ENCODE peak calls at places on chromosomes 7 and 10, in five cellular contexts. O is NB4, P is astrocyte of the cerebellum, G is fibroblast of the aortic adventitia, L is GM12865. V is an unnamed sample.

GRCh38 chr7:155278921-155279320 is 18.8 kb upstream of the INSIG1 start:
- DNase-seq in G (no peak), O (no peak), L (no peak), P (no peak), V (no peak)

GRCh38 chr7:72161534-72161933 is 250.6 kb downstream of the CALN1 start:
- DNase-seq in G (no peak), O (peak), L (no peak), P (no peak), V (no peak)

GRCh38 chr10:86263209-86263608 is 103.4 kb downstream of the GRID1 start:
- DNase-seq in L (no peak), G (no peak), O (no peak), P (no peak), V (no peak)

GRCh38 chr10:114718386-114718785 is 60.3 kb upstream of the ABLIM1 start:
- DNase-seq in L (no peak), P (no peak), G (no peak), O (no peak), V (no peak)

GRCh38 chr7:151795168-151795754 is 81.7 kb downstream of the PRKAG2 start:
- DNase-seq in L (peak), G (no peak), O (no peak), P (no peak), V (no peak)

GRCh38 chr7:20650782-20651181 is 35.3 kb downstream of the ABCB5 start:
- DNase-seq in G (no peak), O (no peak), P (no peak), L (no peak), V (no peak)

GRCh38 chr7:34900891-34901493 is 136.3 kb downstream of the DPY19L1 start:
- DNase-seq in G (peak), P (no peak), O (peak), L (peak), V (no peak)

GRCh38 chr10:70222340-70222794 is 10.9 kb downstream of the PPA1 start:
- DNase-seq in O (peak), P (no peak), G (no peak), L (peak), V (no peak)

GRCh38 chr10:119896937-119897336 is 4.4 kb downstream of the SEC23IP start:
- DNase-seq in L (no peak), P (no peak), G (peak), O (no peak), V (no peak)

GRCh38 chr10:25206693-25207414 is 32.1 kb downstream of the GPR158 start:
- DNase-seq in L (no peak), G (no peak), O (no peak), P (no peak), V (no peak)

GRCh38 chr7:151382079-151382885 is 27.6 kb downstream of the WDR86 start:
- DNase-seq in G (no peak), L (no peak), O (no peak), P (no peak), V (no peak)

GRCh38 chr10:6473430-6473829 is 106.6 kb downstream of the PRKCQ start:
- DNase-seq in G (no peak), O (peak), P (no peak), L (peak), V (no peak)

GRCh38 chr10:92880233-92880861 is 32.0 kb downstream of the EXOC6 start:
- DNase-seq in O (peak), L (peak), G (peak), P (peak), V (no peak)

GRCh38 chr7:92461027-92462003 is 14.0 kb downstream of the GATAD1 start:
- DNase-seq in O (peak), G (peak), P (peak), L (peak), V (no peak)

GRCh38 chr10:38118072-38118807 is 24.1 kb downstream of the ZNF37A start:
- DNase-seq in G (peak), O (peak), P (no peak), L (peak), V (no peak)

GRCh38 chr10:6119423-6119822 is 30.6 kb downstream of the RBM17 start:
- DNase-seq in L (peak), P (no peak), O (no peak), G (no peak), V (no peak)

GRCh38 chr10:70680899-70681730 is 8.8 kb downstream of the ADAMTS14 start:
- DNase-seq in L (no peak), G (no peak), P (no peak), O (no peak), V (no peak)

GRCh38 chr7:151133986-151134742 is 33.3 kb downstream of the GBX1 start:
- DNase-seq in O (no peak), L (no peak), P (no peak), G (no peak), V (no peak)

GRCh38 chr10:70319183-70319582 is 35.4 kb upstream of the NPFFR1 start:
- DNase-seq in L (no peak), P (no peak), G (no peak), O (no peak), V (no peak)

DNA sequence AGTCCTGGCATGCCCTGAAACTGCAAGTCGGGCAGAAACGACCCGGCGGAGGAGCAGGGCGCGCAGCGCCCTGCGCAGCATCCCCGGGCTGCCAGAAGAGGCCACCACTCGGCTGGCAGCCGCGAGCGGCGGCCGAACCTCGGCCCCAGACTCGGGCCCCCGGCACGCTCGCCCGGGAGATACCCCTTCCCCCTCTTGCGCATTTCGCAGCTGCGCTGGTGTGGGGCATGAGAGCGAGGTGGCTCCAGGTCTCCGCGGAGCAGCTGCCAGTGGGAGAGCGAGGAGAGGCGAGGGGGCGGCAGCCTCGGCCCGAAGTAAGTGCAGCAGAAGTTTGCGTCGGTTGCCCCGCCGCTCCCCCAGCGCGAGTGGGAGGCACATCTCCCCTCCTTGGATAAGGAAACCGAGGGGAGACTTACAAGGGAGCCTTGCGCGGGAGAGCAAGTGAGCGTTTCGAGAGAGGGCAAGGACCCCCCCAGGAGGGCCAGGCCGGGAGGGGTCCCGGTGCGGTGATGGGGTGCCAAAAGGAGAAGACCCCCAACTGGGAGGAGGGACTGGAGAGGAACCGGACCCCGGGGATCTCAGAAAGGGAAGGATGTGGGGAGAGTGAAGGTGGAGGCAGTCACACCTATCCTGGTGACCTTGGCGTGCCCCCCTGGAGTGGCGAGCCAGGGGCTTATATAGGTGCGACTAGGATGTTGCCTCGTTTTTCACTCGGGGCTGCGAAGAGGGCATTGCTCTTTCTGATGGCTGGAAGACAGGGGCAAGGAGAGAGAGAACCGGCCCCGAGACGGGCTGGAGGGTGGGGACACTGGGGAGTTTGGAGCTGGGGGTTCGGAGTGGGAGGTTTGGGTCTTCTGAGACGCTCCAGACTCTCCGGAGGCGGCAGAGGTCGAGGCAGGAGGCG is 256.3 kb downstream of the OTUD1 start:
- DNase-seq in O (no peak), P (no peak), L (no peak), G (no peak), V (no peak)
- TF ChIP-seq CTCF in O (no peak), P (no peak), L (no peak), G (no peak), V (no peak)

DNA sequence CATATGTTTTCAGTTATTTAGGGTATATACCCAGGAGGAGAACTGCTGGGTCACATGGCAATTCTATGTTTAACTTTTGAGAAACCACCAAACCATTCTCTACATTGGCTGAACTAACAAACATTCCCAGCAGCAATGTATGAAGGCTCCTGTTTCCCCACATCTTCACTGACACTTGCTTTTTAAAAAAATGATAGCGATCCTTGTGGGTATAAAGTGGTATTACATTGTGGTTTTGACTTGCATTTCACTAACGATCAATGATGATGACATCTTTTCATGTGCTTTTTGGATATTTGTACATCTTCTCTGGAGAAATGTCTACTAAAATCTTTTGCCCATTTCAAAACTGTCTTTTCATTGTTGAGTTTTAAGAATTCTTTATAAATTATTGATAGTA is 51.2 kb upstream of the ANAPC16 start:
- DNase-seq in G (no peak), O (peak), L (no peak), P (no peak), V (no peak)
- TF ChIP-seq CTCF in G (no peak), O (peak), L (no peak), P (no peak), V (no peak)

DNA sequence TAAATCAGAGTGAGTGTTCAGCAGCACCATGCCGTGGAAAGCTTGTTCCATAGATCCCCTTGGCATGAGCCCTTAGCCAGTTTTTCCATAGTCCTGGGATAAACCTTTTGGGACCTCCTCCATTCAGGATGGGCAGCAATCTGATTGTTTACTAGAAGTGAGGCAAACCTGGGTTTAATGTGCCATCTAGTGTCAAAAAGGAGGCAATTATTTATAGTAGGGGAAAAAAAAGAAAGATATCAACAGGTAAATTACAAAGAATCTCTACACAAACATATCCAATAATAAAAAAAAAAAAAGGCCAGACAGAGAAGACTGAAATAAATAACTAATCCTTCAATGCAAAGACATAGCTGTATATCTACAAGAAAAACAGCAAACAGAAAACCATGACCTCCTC is 229.0 kb upstream of the STK17A start:
- DNase-seq in O (no peak), G (no peak), P (no peak), L (no peak), V (no peak)
- TF ChIP-seq CTCF in O (no peak), G (no peak), P (no peak), L (no peak), V (no peak)

GRCh38 chr7:94888542-94888941 is 18.9 kb upstream of the PPP1R9A start:
- DNase-seq in L (peak), O (no peak), P (no peak), G (no peak), V (no peak)
- TF ChIP-seq CTCF in L (no peak), O (no peak), P (peak), G (no peak), V (no peak)

GRCh38 chr10:81838950-81839349 is 36.0 kb upstream of the NRG3 start:
- DNase-seq in O (peak), P (no peak), G (no peak), L (no peak), V (no peak)
- TF ChIP-seq CTCF in O (peak), P (no peak), G (no peak), L (peak), V (no peak)

DNA sequence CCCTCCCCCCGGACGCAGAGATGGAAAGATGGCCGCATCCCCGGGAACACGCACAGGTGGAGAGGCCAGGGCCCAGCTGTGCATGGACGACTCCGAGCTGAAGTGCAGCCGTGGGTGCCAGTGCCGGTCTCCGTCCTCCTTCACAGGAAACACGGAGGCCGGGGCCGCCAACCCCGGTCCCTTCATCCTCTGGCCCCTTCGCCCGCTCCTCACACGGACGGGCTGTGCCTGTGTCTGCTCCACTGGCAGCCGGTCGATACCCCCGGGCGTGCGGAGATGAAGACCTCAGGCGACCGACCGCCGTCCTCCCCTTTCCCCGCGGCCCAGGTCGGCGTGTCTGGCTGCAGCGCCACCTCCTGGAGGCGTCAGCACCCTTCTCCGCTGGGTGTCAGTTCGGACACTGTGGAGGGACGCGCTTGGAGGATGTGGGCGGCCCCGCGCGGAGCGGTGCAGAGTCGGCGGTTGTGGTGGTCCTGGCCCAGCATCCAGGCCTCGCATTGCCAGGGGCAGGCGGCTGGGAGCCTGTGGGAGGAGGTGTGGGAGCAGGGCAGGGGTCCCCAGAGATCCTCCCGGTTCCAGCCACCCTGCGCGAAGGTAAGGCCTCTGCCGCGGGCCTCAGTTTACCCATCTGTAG is 9.9 kb downstream of the ZNF511 start:
- DNase-seq in P (no peak), L (peak), G (peak), O (peak), V (no peak)
- TF ChIP-seq CTCF in P (peak), L (peak), G (peak), O (peak), V (no peak)

DNA sequence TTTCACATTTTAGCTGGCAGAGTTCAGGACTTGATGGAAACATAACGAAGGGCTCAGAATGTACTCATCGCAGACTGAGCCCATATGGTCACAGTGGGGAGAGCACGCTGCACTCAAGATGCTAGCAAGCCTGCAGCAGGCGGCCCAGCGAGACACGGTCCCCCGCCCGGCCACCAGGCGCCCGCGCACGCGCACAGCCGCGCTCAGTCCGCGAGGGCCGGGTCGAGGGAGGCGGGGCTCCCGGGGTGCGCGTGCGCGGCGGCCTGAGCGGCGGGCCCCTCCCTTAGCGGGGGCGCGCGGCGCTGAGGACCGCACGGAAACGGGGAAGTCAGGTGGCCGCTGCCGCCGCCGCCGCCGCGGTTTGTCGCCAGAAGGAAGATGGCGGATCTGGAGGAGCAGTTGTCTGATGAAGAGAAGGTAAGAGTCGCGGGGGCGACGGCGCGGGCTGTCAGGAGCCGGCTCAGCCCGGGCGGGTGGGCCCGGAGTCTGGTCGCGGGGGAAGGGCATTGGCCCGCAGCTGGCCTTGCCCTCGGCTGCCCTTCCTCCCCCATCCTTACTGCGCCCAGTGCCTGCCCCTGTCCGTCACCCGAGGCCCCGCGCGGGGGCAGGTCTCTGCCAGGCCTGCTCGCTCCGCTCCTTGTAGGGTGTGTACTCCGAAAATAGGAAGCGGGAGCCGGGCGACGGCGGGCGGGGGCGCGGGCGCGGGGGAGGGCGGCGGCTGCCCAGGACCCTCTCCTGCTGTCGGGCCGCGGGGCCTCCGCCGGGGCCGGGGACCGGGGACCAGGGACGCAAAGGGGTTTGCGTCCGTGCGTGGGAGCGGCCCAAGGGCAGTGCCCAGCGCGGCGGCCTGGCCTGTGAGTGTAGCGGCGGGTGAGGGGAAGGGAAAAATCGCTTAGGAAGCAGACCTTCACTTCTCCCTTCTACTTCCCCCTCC is at the start of gene CAPZA2:
- DNase-seq in P (peak), G (peak), O (peak), L (peak), V (peak)
- TF ChIP-seq CTCF in P (peak), G (peak), O (no peak), L (peak), V (peak)

GRCh38 chr7:99543081-99543671 is 8.7 kb downstream of the FAM200A start:
- DNase-seq in G (no peak), P (no peak), L (no peak), O (no peak), V (no peak)
- TF ChIP-seq CTCF in G (no peak), P (no peak), L (no peak), O (no peak), V (no peak)

DNA sequence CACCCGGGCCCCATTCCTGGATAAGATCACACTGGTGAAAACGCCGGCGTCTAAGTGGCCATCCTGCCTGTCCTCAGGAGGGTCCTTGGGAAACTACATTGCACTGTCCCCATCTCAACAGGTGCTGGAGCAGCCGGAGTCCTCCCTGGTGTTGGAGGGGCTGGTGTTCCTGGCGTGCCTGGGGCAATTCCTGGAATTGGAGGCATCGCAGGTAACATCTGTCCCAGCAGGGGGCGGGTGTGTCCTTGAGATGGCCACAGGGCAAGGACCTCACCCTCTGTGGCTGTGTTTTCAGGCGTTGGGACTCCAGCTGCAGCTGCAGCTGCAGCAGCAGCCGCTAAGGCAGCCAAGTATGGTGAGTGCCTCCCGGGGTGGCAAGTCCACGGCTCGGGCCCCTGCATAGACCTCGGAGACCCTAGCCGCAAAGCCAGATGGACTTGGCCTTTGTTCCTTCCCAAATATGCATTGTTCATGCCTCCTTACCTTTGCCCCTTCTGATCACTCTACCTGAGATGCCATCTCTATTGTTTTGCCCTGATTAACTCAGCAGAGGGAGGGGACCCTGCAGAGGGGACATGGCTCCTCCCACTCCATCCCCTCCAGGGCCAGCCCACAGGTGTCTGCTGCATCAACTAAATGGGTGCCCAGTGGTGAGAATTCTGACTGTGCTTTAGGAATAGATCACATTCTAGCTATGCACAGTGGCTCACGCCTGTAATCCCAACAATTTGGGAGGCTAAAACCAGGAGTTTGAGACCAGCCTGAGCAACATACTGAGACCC is 23.8 kb downstream of the ELN start:
- DNase-seq in G (no peak), P (no peak), L (peak), O (peak), V (no peak)
- TF ChIP-seq CTCF in G (peak), P (no peak), L (peak), O (peak), V (no peak)

DNA sequence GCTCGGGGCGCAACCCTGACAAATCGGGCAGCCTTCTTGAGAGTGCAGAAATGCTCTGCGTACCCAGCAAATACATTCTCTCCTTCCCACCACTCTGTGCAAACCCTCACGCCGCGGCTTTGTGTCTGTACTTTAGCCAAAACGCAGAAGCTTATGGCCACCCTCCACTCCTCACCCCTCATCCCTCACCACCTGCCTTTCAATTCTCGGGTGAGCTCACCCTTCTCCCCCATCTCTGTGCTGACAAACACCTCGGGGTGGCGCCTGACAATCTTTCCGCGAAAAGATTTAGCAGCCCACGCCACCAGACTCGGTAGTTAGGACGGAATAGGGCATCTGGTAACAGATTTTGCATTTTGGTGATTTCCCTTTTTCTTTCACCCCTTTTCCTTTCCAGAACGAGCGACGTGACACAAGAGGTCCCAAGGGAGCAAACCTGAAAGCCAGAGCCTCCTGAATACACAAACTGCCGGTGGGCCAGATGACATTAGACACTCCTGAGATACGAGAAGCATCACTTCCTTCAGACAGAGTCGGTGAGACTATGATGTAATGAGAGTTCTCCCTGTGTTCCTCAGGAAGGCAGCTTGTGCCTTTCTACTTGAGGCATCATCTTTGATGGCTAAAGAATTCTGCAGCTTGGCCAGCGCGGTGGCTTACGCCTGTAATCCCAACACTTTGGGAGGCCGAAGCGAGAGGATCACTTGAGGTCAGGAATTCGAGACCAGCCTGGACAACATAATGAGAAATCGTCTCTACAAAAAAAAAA is 663 bp upstream of the ATAD1 start:
- DNase-seq in O (peak), L (peak), G (peak), P (no peak), V (no peak)
- TF ChIP-seq CTCF in O (peak), L (peak), G (peak), P (no peak), V (no peak)